ENCODE peak calls at places on chromosomes 3 and 15, in four cellular contexts. T is GM12878, I is H1, F is K562. W is an unnamed sample.
A peak's percentile ranks its signal among the peaks of the same experiment; 100 is the strongest.

GRCh38 chr3:175144368-175144767 is 285.2 kb downstream of the NAALADL2 start:
- DNase-seq in T (no peak), I (no peak), F (no peak), W (no peak)

GRCh38 chr3:112628038-112628437 is 12.9 kb downstream of the CCDC80 start:
- DNase-seq in T (no peak), I (no peak), F (no peak), W (no peak)

GRCh38 chr15:89785064-89785770 is 9.1 kb downstream of the MESP2 start:
- DNase-seq in T (no peak), I (no peak), F (no peak), W (no peak)

GRCh38 chr3:103918336-103918735 is 1448.4 kb upstream of the ALCAM start:
- DNase-seq in T (no peak), I (no peak), F (no peak), W (no peak)

GRCh38 chr15:98888839-98889479 is 118.6 kb downstream of the PGPEP1L start:
- DNase-seq in T (no peak), I (no peak), F (no peak), W (no peak)

GRCh38 chr15:58467121-58467721 is 35.4 kb downstream of the LIPC start:
- DNase-seq in T (no peak), I (no peak), F (no peak), W (peak; percentile 75)

GRCh38 chr3:52742418-52743041 is 28.2 kb downstream of the NEK4 start:
- DNase-seq in T (peak; percentile 15), I (no peak), F (peak; percentile 24), W (peak; percentile 33)

GRCh38 chr3:71702131-71703024 is 22.8 kb downstream of the EIF4E3 start:
- DNase-seq in T (no peak), I (no peak), F (no peak), W (no peak)

GRCh38 chr15:62495670-62496328 is 330.7 kb upstream of the C2CD4B start:
- DNase-seq in T (no peak), I (no peak), F (no peak), W (no peak)

GRCh38 chr3:148079370-148079769 is 618.3 kb upstream of the AGTR1 start:
- DNase-seq in T (no peak), I (no peak), F (no peak), W (no peak)

GRCh38 chr3:65503776-65504175 is 534.9 kb downstream of the MAGI1 start:
- DNase-seq in T (no peak), I (no peak), F (no peak), W (no peak)

GRCh38 chr3:65508743-65509422 is 529.8 kb downstream of the MAGI1 start:
- DNase-seq in T (no peak), I (no peak), F (no peak), W (no peak)

GRCh38 chr3:65507446-65507845 is 531.3 kb downstream of the MAGI1 start:
- DNase-seq in T (no peak), I (no peak), F (no peak), W (no peak)
- TF ChIP-seq JUND in T (no peak), I (no peak), F (no peak), W (no peak)

GRCh38 chr15:50363612-50364011 is 8.6 kb upstream of the GABPB1 start:
- DNase-seq in T (no peak), I (no peak), F (no peak), W (no peak)

DNA sequence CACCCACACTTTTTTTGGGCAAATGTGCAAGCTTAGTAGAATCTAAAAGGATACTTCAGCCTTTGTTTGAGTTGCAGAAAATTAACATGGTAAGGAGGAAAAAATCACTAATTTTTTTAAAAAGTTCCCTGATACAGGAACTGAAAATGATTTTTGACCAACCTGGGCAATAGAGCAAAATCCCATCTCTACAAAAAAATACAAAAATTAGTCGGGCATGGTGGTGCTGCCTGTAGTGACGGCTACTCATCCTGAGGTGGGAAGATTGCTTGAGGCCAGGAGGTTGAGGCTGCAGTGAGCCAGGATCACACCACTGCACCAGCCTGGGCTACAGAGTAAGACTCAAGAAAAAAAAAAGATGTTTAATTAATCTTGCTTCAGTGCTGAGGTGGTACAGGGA is 10.6 kb upstream of the GABPB1 start:
- DNase-seq in T (no peak), I (no peak), F (no peak), W (no peak)
- TF ChIP-seq SP1 in T (no peak), I (no peak), F (no peak), W (no peak)

GRCh38 chr3:141528837-141529236 is 42.0 kb downstream of the RASA2 start:
- DNase-seq in T (no peak), I (no peak), F (no peak), W (no peak)

GRCh38 chr3:141530133-141530768 is 43.4 kb downstream of the RASA2 start:
- DNase-seq in T (no peak), I (no peak), F (no peak), W (no peak)

GRCh38 chr3:141526709-141527108 is 39.9 kb downstream of the RASA2 start:
- DNase-seq in T (no peak), I (no peak), F (no peak), W (no peak)

GRCh38 chr3:141532609-141533008 is 45.8 kb downstream of the RASA2 start:
- DNase-seq in T (no peak), I (no peak), F (no peak), W (no peak)

DNA sequence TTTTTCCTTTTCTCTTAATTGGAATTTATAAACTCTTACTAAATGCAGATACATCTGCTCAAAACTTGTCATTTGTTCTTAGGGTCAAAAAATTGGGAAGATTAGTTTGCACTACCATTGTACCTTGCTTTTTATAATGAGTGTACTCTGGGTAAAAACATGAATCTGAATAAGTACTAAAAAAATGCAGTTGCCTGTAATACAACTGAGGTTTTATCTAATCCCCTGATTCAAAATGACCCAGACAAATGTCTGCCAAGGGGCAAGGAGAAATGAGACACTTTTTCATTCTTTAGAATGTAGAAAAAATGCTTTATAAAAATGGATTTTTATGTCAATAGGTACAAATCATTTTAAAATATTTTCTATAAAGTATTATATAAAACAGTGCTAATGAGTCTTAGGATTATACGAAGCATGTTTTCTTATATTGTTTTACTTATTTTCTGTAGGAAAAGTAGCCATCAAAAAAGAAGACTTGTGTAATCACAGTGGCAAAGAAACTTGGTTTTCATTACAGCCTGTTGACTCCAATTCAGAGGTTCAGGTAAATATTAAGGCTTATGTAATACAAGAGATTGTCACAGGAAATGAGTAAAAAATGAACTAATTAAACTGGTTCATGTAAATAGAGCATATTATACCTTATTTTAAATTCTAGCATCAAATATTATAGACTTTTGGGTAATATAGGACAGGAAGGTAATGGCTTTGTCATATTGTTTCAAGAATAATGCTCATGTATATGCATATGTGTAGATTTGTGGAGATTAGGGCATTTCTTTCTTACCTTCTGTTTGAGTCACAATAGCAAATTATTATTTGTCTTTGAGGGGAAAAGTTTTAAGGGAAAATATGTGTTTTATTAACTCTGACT is 42.7 kb downstream of the RASA2 start:
- DNase-seq in T (no peak), I (no peak), F (no peak), W (no peak)
- TF ChIP-seq JUND in T (no peak), I (no peak), F (no peak), W (no peak)

DNA sequence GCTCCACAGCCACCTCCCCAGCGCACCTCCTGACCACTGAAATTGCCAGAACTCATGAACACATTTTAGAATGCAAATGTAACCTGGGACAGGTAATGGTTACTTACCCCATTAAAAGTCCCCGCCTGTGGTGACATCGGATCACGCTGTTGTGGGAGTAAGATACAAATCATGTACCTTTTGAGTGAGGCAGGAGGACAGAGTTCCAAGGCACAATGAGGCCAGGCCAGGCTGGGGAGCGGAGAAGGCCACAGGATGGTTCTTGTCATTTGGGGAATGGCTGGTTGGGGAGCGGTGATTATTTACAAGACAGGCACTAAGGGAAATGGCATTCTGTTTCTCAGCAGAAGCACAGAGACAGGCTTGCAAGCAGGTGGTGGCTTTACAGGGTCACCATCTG is 490.1 kb downstream of the EDEM1 start:
- DNase-seq in T (no peak), I (no peak), F (no peak), W (no peak)
- TF ChIP-seq SP1 in T (no peak), I (no peak), F (no peak), W (no peak)

GRCh38 chr15:48677821-48678220 is 32.3 kb upstream of the FBN1 start:
- DNase-seq in T (no peak), I (no peak), F (no peak), W (no peak)
- TF ChIP-seq JUND in T (no peak), I (no peak), F (no peak), W (no peak)

GRCh38 chr3:185444329-185444728 is 54.5 kb downstream of the TMEM41A start:
- DNase-seq in T (no peak), I (no peak), F (no peak), W (no peak)

GRCh38 chr3:185442031-185442430 is 56.8 kb downstream of the TMEM41A start:
- DNase-seq in T (no peak), I (no peak), F (no peak), W (no peak)

GRCh38 chr3:185439745-185440466 is 58.9 kb downstream of the TMEM41A start:
- DNase-seq in T (no peak), I (no peak), F (no peak), W (no peak)
- TF ChIP-seq SP1 in T (no peak), I (no peak), F (no peak), W (no peak)

DNA sequence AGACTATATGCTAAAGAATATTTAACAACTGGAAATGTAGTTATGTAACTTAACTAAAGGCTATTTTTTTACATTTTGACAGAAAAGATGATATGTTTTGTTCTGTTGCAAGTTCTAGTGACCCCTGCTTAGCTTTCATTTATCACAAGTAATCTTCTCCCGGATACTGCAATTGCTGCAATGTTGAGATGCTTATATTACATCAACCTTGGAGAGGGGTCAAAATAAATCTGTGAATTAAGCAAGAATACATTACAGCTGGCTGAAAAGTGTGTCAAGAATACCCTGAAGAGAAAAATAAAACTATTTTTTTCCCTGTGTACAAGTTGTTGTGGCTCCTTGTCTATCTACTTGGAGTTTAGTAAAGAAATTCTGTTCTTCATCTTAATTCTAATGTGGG is 232.1 kb upstream of the GOLIM4 start:
- DNase-seq in T (no peak), I (no peak), F (no peak), W (no peak)
- TF ChIP-seq JUND in T (no peak), I (no peak), F (no peak), W (no peak)

GRCh38 chr3:168117853-168118313 is 22.2 kb upstream of the GOLIM4 start:
- DNase-seq in T (no peak), I (no peak), F (peak; percentile 10), W (no peak)
- TF ChIP-seq SP1 in T (no peak), I (no peak), F (no peak), W (no peak)